ENCODE peak calls at places on chromosomes 12 and 14, in seven cellular contexts. One of them, this sample, is unnamed.

GRCh38 chr14:100560471-100560870 is 26.7 kb downstream of the BEGAIN start:
- DNase-seq in astrocyte of the spinal cord: no peak
- DNase-seq in fibroblast of lung: no peak
- DNase-seq in right lobe of liver: no peak
- DNase-seq in ovary: no peak
- DNase-seq in AG10803: no peak
- DNase-seq in AG09309: no peak
- DNase-seq in this sample: no peak

GRCh38 chr14:101318271-101318670 is 243.0 kb upstream of the DIO3 start:
- DNase-seq in fibroblast of lung: no peak
- DNase-seq in right lobe of liver: no peak
- DNase-seq in ovary: no peak
- DNase-seq in AG10803: no peak
- DNase-seq in astrocyte of the spinal cord: no peak
- DNase-seq in AG09309: no peak
- DNase-seq in this sample: no peak

GRCh38 chr14:37544407-37544806 is 50.6 kb downstream of the FOXA1 start:
- DNase-seq in AG10803: no peak
- DNase-seq in ovary: no peak
- DNase-seq in fibroblast of lung: no peak
- DNase-seq in right lobe of liver: no peak
- DNase-seq in astrocyte of the spinal cord: no peak
- DNase-seq in AG09309: no peak
- DNase-seq in this sample: no peak

GRCh38 chr14:91149462-91149861 is 35.6 kb downstream of the DGLUCY start:
- DNase-seq in right lobe of liver: no peak
- DNase-seq in ovary: peak
- DNase-seq in AG10803: peak
- DNase-seq in AG09309: peak
- DNase-seq in astrocyte of the spinal cord: peak
- DNase-seq in fibroblast of lung: peak
- DNase-seq in this sample: no peak

GRCh38 chr14:54108481-54109471 is 152.2 kb upstream of the BMP4 start:
- DNase-seq in astrocyte of the spinal cord: peak
- DNase-seq in fibroblast of lung: peak
- DNase-seq in right lobe of liver: no peak
- DNase-seq in AG10803: peak
- DNase-seq in AG09309: no peak
- DNase-seq in ovary: no peak
- DNase-seq in this sample: no peak

GRCh38 chr14:38045461-38045860 is 162.2 kb upstream of the SSTR1 start:
- DNase-seq in fibroblast of lung: no peak
- DNase-seq in AG10803: no peak
- DNase-seq in AG09309: no peak
- DNase-seq in astrocyte of the spinal cord: no peak
- DNase-seq in ovary: no peak
- DNase-seq in right lobe of liver: no peak
- DNase-seq in this sample: no peak

GRCh38 chr12:76551482-76551888 is 8.1 kb downstream of the OSBPL8 start:
- DNase-seq in ovary: no peak
- DNase-seq in fibroblast of lung: no peak
- DNase-seq in AG09309: no peak
- DNase-seq in astrocyte of the spinal cord: no peak
- DNase-seq in right lobe of liver: no peak
- DNase-seq in AG10803: no peak
- DNase-seq in this sample: no peak

GRCh38 chr12:11719678-11720099 is 70.2 kb downstream of the ETV6 start:
- DNase-seq in astrocyte of the spinal cord: peak
- DNase-seq in fibroblast of lung: peak
- DNase-seq in AG10803: peak
- DNase-seq in right lobe of liver: peak
- DNase-seq in AG09309: no peak
- DNase-seq in ovary: no peak
- DNase-seq in this sample: no peak

GRCh38 chr14:99677231-99677891 is 6.7 kb upstream of the CYP46A1 start:
- DNase-seq in right lobe of liver: no peak
- DNase-seq in fibroblast of lung: no peak
- DNase-seq in ovary: no peak
- DNase-seq in AG09309: no peak
- DNase-seq in AG10803: peak
- DNase-seq in astrocyte of the spinal cord: no peak
- DNase-seq in this sample: no peak

GRCh38 chr14:91103116-91103515 is 10.8 kb upstream of the DGLUCY start:
- DNase-seq in ovary: no peak
- DNase-seq in AG09309: no peak
- DNase-seq in fibroblast of lung: no peak
- DNase-seq in AG10803: no peak
- DNase-seq in astrocyte of the spinal cord: no peak
- DNase-seq in right lobe of liver: no peak
- DNase-seq in this sample: no peak

GRCh38 chr12:29310899-29311298 is 70.1 kb downstream of the ERGIC2 start:
- DNase-seq in ovary: no peak
- DNase-seq in fibroblast of lung: no peak
- DNase-seq in AG09309: no peak
- DNase-seq in astrocyte of the spinal cord: no peak
- DNase-seq in AG10803: no peak
- DNase-seq in right lobe of liver: no peak
- DNase-seq in this sample: no peak

GRCh38 chr14:86055512-86055911 is 525.6 kb downstream of the FLRT2 start:
- DNase-seq in fibroblast of lung: peak
- DNase-seq in AG09309: no peak
- DNase-seq in ovary: no peak
- DNase-seq in right lobe of liver: no peak
- DNase-seq in AG10803: no peak
- DNase-seq in astrocyte of the spinal cord: peak
- DNase-seq in this sample: no peak

GRCh38 chr12:132593938-132594358 is 16.4 kb downstream of the LRCOL1 start:
- DNase-seq in ovary: peak
- DNase-seq in AG09309: peak
- DNase-seq in fibroblast of lung: peak
- DNase-seq in astrocyte of the spinal cord: peak
- DNase-seq in AG10803: peak
- DNase-seq in right lobe of liver: peak
- DNase-seq in this sample: no peak

GRCh38 chr14:99612065-99612736 is 8.2 kb upstream of the CCDC85C start:
- DNase-seq in right lobe of liver: no peak
- DNase-seq in astrocyte of the spinal cord: no peak
- DNase-seq in fibroblast of lung: no peak
- DNase-seq in AG09309: no peak
- DNase-seq in AG10803: no peak
- DNase-seq in ovary: no peak
- DNase-seq in this sample: no peak

GRCh38 chr14:78788467-78789360 is 618.5 kb downstream of the NRXN3 start:
- DNase-seq in AG09309: no peak
- DNase-seq in right lobe of liver: no peak
- DNase-seq in ovary: no peak
- DNase-seq in AG10803: no peak
- DNase-seq in fibroblast of lung: no peak
- DNase-seq in astrocyte of the spinal cord: no peak
- DNase-seq in this sample: no peak

GRCh38 chr14:78785265-78785664 is 615.1 kb downstream of the NRXN3 start:
- DNase-seq in AG09309: no peak
- DNase-seq in right lobe of liver: no peak
- DNase-seq in fibroblast of lung: no peak
- DNase-seq in astrocyte of the spinal cord: no peak
- DNase-seq in ovary: no peak
- DNase-seq in AG10803: no peak
- DNase-seq in this sample: no peak

DNA sequence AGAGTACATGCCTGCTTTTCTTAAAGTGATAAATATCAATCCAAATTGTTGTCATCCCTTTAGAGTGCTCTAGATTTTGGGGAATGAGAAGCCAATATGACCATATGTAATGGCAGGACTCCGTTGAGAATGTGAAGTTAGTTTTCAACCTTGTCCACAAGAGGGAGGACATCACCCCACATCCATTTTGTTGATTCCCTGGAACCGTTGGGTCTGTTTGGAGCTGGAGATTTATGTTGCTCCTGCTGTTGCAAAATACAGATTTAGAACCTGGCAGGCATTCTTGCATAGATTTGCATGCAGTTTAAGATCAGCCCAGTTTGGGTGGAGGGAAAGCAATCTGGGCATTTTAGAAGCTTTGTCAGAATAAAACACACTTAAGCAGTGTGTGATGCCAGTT is 620.1 kb downstream of the NRXN3 start:
- DNase-seq in ovary: no peak
- DNase-seq in AG10803: no peak
- DNase-seq in right lobe of liver: no peak
- DNase-seq in AG09309: no peak
- DNase-seq in fibroblast of lung: no peak
- DNase-seq in astrocyte of the spinal cord: no peak
- DNase-seq in this sample: no peak
- TF ChIP-seq CTCF in ovary: no peak
- TF ChIP-seq CTCF in AG10803: no peak
- TF ChIP-seq CTCF in right lobe of liver: no peak
- TF ChIP-seq CTCF in AG09309: no peak
- TF ChIP-seq CTCF in fibroblast of lung: no peak
- TF ChIP-seq CTCF in astrocyte of the spinal cord: no peak
- TF ChIP-seq CTCF in this sample: no peak

DNA sequence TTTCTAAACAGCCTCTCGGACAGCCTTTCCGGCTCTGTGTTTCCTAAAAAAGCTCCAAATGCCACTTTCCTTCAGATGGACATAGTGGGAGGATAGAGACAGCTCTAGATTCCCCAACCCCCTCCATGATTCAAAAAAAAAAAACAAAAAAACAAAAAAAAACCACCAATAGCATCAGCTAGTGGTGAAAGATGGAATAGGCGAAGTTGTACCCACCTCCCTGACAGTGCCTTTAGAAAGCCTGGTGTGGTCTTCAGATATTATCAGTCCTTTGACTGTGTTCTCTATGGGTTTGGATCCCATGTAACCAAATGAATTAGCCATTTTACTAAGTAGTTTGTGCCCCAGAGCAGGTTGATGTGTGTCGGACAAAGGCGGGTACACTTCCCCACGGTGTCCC is 94.1 kb downstream of the PHETA1 start:
- DNase-seq in right lobe of liver: no peak
- DNase-seq in AG10803: no peak
- DNase-seq in ovary: no peak
- DNase-seq in astrocyte of the spinal cord: no peak
- DNase-seq in fibroblast of lung: no peak
- DNase-seq in AG09309: no peak
- DNase-seq in this sample: no peak
- TF ChIP-seq CTCF in right lobe of liver: peak
- TF ChIP-seq CTCF in AG10803: peak
- TF ChIP-seq CTCF in ovary: no peak
- TF ChIP-seq CTCF in astrocyte of the spinal cord: peak
- TF ChIP-seq CTCF in fibroblast of lung: peak
- TF ChIP-seq CTCF in AG09309: peak
- TF ChIP-seq CTCF in this sample: no peak

DNA sequence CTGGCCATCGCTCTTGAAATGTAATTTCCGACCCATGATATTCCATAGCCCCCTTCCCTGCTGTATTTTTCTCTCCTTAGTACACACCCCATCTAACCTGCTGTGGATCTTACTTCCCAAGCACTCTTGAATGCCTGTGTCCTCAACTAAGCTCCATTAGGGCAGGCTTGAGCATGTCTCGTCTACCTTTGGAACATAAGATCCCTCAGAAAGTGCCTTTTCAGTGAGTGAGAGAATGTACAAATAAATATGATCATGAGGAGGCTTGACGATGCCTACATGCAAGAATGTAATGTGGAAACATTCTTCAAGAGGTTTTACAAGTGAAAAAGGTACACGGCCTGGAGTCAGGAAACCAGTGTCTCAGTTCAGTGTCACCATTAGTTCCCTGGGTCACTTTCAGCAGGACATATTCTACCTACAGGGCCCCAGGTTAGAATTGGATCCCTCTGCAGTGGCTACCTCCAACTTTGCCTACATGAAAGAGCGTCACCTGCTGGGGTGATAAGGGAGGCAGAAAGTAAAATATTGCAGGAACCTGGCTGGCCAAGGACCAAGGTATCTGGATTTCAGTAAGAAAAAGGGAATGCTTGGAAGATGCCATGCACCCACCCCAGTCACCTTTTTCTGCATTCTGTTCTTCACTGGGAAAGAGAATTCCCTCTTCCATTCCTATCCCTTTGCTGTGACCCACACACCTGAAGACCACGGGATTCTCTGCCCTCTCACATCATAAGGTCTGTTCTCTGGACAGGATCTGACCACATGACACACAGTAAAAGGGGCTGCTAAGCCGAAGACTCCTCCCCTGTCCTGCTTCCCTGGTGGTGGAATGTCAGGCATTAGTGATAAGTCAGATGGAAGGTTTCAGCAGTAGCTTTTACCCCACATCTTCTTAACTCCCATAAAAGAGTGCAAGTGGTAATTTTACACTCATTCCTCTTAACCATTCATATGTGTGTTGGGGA is 24.6 kb upstream of the SERPINA1 start:
- DNase-seq in fibroblast of lung: no peak
- DNase-seq in AG10803: no peak
- DNase-seq in right lobe of liver: peak
- DNase-seq in astrocyte of the spinal cord: no peak
- DNase-seq in AG09309: no peak
- DNase-seq in ovary: no peak
- DNase-seq in this sample: no peak
- TF ChIP-seq CTCF in fibroblast of lung: peak
- TF ChIP-seq CTCF in AG10803: peak
- TF ChIP-seq CTCF in right lobe of liver: peak
- TF ChIP-seq CTCF in astrocyte of the spinal cord: peak
- TF ChIP-seq CTCF in AG09309: peak
- TF ChIP-seq CTCF in ovary: no peak
- TF ChIP-seq CTCF in this sample: no peak

DNA sequence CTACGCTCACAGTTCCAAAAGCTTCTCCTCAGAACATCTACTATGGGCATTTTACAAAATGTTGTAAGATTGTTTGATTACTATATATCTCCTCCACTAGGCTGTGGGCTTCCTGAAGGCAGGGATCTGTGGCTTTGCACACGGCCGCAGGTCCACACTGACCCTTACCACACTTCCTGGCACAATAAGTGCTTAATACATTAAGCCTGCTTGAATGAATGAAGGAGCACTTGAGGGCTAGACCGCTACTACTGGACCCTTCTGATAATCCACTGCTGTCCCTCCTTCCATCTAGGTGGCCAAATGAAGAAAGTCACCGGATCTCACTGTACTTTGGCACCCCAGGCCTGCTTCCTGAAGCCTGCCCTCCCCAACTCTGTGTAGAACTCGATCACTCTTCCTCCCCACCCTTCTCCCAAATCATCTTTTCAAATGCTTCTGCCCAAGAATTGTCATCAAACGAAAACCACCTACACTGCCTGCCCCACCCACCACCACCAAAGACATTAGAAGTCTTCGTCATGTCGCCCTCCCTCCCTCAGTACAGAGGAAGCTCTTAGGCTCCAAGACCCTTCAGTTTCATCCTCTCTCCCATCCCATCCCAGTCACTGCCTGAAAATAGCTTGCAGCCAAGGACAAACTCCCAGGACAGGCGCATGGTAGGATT is 596 bp upstream of the ZBTB39 start:
- DNase-seq in astrocyte of the spinal cord: no peak
- DNase-seq in AG10803: no peak
- DNase-seq in ovary: no peak
- DNase-seq in fibroblast of lung: no peak
- DNase-seq in AG09309: no peak
- DNase-seq in right lobe of liver: no peak
- DNase-seq in this sample: no peak
- TF ChIP-seq CTCF in astrocyte of the spinal cord: no peak
- TF ChIP-seq CTCF in AG10803: no peak
- TF ChIP-seq CTCF in ovary: peak
- TF ChIP-seq CTCF in fibroblast of lung: no peak
- TF ChIP-seq CTCF in AG09309: no peak
- TF ChIP-seq CTCF in right lobe of liver: no peak
- TF ChIP-seq CTCF in this sample: no peak